ENCODE peak calls at places on chromosomes 6 and 20, in ten cellular contexts. D is endothelial cell; C is Calu3; I is mesothelial cell of epicardium; T is uterus; N is ascending aorta; V is cardiac muscle cell; P is CD4-positive, alpha-beta T cell; Y is astrocyte; K is psoas muscle. O is an unnamed sample.

GRCh38 chr20:675453-676314 is at the start of gene SCRT2:
- DNase-seq in D (peak), C (peak), I (peak), T (peak), N (no peak), V (peak), P (peak), Y (peak), K (peak), O (peak)

GRCh38 chr20:64254571-64255360 is 782 bp upstream of the PCMTD2 start:
- DNase-seq in D (no peak), C (no peak), I (no peak), T (no peak), N (no peak), V (no peak), P (no peak), Y (no peak), K (no peak), O (no peak)

GRCh38 chr6:142872376-142872775 is 72.6 kb downstream of the HIVEP2 start:
- DNase-seq in D (no peak), C (no peak), I (no peak), T (no peak), N (no peak), V (no peak), P (no peak), Y (peak), K (no peak), O (no peak)

GRCh38 chr6:32152414-32153251 is 894 bp upstream of the PRRT1 start:
- DNase-seq in D (no peak), C (no peak), I (no peak), T (peak), N (no peak), V (peak), P (no peak), Y (peak), K (no peak), O (no peak)

GRCh38 chr20:52974155-52974554 is 2.0 kb downstream of the TSHZ2 start:
- DNase-seq in D (no peak), C (no peak), I (no peak), T (no peak), N (no peak), V (no peak), P (no peak), Y (peak), K (no peak), O (no peak)

GRCh38 chr20:59064214-59064722 is 21.7 kb upstream of the PRELID3B start:
- DNase-seq in D (no peak), C (no peak), I (no peak), T (no peak), N (no peak), V (no peak), P (no peak), Y (no peak), K (no peak), O (no peak)

GRCh38 chr6:169188051-169188863 is 65.4 kb downstream of the THBS2 start:
- DNase-seq in D (no peak), C (no peak), I (no peak), T (no peak), N (no peak), V (no peak), P (no peak), Y (peak), K (no peak), O (no peak)

GRCh38 chr6:15427360-15428070 is 181.6 kb downstream of the JARID2 start:
- DNase-seq in D (peak), C (no peak), I (no peak), T (no peak), N (no peak), V (no peak), P (no peak), Y (no peak), K (no peak), O (no peak)

GRCh38 chr20:15220778-15221565 is 883.6 kb upstream of the FLRT3 start:
- DNase-seq in D (no peak), C (no peak), I (no peak), T (no peak), N (no peak), V (no peak), P (no peak), Y (peak), K (no peak), O (no peak)

GRCh38 chr6:170136541-170137175 is 154.2 kb downstream of the DLL1 start:
- DNase-seq in D (no peak), C (no peak), I (peak), T (no peak), N (no peak), V (no peak), P (no peak), Y (no peak), K (peak), O (peak)

GRCh38 chr20:9439806-9440205 is 74.6 kb upstream of the LAMP5 start:
- DNase-seq in D (no peak), C (no peak), I (no peak), T (no peak), N (no peak), V (no peak), P (no peak), Y (no peak), K (no peak), O (no peak)

GRCh38 chr6:135702955-135703499 is 148.5 kb upstream of the PDE7B start:
- DNase-seq in D (no peak), C (no peak), I (no peak), T (no peak), N (no peak), V (no peak), P (no peak), Y (no peak), K (no peak), O (no peak)

GRCh38 chr20:40433341-40433861 is 255.6 kb downstream of the MAFB start:
- DNase-seq in D (no peak), C (no peak), I (no peak), T (no peak), N (no peak), V (no peak), P (no peak), Y (no peak), K (no peak), O (no peak)

GRCh38 chr6:8383584-8383983 is 51.8 kb downstream of the SLC35B3 start:
- DNase-seq in D (no peak), C (no peak), I (no peak), T (no peak), N (no peak), V (no peak), P (no peak), Y (no peak), K (no peak), O (no peak)

GRCh38 chr6:139291813-139292619 is at the start of gene TXLNB:
- DNase-seq in D (peak), C (no peak), I (no peak), T (peak), N (peak), V (peak), P (peak), Y (peak), K (peak), O (peak)
- TF ChIP-seq CTCF in D (no peak), C (no peak), I (no peak), T (no peak), N (peak), V (no peak), P (no peak), Y (no peak), K (no peak), O (no peak)

DNA sequence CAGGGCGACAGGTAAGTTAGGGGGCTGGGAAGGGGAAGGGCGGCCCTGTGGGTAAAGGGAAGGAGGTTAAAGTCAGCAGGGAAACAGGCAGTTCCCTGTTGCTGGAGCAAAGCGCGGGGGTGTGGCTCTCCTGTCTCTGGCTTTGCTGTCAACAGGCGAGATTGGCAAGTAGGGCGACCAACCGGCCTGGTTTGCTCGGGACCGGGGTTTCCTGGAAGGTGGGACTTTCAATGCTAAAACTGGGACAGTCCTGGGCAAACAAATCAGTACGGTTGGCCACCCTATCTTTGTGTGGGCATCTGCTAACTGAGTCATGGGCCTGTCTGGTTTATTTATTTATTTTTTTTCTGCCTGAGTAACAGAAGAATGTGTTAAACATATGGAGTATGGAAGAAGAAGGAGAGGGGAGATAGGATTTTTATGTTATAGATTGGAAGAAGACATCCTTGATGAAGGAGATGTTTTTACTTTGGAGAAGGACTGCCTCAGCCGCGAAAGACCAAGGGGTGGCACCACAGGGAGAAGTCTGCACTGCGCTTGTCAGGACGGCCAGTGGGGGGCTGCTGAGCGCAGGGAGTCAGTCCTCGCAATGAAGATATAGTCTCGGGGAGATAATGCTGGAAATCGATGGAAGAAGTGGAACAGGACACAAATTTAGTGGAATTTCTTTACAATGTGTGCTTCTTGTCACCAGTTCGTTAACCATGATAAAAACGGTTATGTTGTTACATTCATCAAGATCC is 43.4 kb upstream of the ESR1 start:
- DNase-seq in D (peak), C (peak), I (peak), T (peak), N (peak), V (peak), P (no peak), Y (peak), K (peak), O (no peak)
- TF ChIP-seq CTCF in D (peak), C (peak), I (peak), T (peak), N (peak), V (peak), P (peak), Y (peak), K (peak), O (peak)

DNA sequence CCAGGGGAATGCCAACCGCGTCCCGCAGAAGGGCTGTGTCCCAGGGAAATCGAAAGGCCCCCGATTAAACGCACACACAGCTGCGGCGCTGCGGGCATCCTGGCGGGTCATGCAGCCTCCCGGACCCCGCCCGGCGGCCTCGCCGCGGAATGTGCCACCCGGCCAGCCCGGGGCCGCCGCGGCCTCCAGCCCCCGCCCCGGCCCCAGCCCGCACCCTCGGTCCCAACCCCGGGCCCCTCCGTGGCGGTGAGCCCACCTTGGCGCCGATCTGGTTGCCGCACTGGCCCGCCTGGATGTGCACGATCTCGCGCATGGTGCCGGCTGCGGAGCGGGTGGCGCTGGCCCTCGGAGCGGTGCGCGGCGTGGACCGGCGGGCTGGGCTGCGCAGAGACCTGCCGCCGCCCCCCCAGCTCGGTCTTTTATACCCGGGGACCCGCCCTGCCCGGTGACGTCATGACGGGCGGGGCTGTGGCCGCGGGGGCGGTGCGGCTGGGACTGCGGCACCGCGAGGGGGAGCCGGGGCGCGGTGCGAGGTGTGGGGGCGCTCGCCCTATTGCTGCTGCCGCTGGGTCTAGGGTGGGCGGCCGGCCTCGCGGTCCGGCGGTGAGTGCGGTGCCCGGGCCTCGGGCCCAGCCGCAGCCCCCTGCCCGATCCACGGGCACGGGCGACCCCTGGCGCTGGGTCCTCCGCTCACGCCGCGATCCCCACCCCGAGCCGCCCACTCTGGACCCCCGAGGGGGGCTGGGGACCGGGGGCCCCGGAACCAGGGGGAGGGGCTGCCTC is at the start of gene TUBB2A:
- DNase-seq in D (peak), C (peak), I (peak), T (peak), N (no peak), V (peak), P (peak), Y (peak), K (peak), O (peak)
- TF ChIP-seq CTCF in D (peak), C (peak), I (no peak), T (no peak), N (peak), V (peak), P (peak), Y (no peak), K (peak), O (peak)

DNA sequence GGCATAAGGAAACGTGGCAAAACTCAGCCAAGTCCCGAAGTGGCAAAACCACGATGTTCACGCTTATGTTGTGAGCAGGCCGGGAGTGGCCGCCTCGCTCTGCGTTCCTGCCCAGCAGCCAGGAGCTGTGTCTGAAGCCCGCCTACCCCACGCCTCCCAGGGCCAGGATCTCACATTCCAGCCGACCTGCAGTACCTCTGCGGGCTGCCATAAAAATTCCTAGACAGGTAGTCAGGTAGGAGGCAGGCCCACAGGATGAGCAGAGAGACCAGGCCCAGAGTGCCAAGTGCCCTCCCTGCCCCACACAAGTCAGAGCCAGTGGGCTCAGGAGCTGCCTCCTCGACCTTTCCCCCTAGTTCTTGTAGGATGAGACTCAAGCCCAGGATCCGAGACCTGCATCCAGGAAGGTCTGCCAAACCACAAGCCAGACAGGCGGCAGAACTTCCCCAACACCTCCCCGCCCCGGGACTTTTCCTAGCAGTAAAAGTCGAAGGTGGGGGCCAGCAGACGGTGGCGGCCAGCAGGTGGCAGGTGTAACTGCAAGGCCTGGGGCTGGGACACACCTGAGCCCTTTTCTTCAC is 16.7 kb downstream of the PMEPA1 start:
- DNase-seq in D (no peak), C (peak), I (no peak), T (no peak), N (no peak), V (no peak), P (no peak), Y (peak), K (no peak), O (no peak)
- TF ChIP-seq CTCF in D (no peak), C (peak), I (no peak), T (no peak), N (no peak), V (no peak), P (peak), Y (no peak), K (peak), O (no peak)

DNA sequence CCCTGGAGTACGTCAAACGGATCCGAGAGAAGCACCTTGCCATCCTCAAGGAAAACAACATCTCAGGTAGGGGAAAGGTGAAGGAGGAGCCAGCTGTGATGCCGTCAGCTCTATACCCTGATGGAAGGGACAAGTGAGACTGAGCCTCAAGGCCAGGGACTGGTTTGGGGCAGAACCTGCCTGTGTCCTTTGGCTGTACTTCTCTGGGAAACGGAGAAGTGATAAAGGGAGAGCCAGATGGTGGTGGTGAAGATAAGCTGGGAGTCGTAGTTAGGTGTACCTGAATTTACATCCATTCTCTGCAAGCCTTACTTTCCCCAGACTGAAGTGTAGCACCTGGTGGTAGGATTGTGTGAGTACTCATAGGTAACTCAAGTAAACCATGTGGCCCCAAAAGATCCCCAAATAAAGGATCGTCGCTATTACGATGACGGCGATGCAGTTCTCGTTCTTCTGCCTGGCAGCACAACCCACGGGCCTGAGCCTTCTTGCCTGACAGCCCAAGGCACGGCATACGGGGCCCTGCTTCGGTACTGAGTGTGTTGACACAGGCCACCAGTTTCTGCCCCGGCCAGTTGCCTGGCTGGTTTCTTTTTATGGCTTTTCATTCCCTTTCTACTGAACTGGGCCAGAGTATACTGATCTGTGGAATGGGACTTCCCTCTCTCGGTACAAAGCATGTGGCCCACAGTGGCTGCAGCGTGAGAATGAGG is 10.6 kb downstream of the PCIF1 start:
- DNase-seq in D (no peak), C (no peak), I (no peak), T (no peak), N (no peak), V (no peak), P (no peak), Y (no peak), K (no peak), O (no peak)
- TF ChIP-seq CTCF in D (peak), C (no peak), I (no peak), T (no peak), N (no peak), V (no peak), P (no peak), Y (peak), K (no peak), O (no peak)

GRCh38 chr20:38165966-38166706 is 1.1 kb upstream of the TGM2 start:
- DNase-seq in D (no peak), C (no peak), I (no peak), T (no peak), N (no peak), V (no peak), P (no peak), Y (no peak), K (no peak), O (no peak)

GRCh38 chr20:38167466-38167850 is 2.4 kb upstream of the TGM2 start:
- DNase-seq in D (no peak), C (no peak), I (no peak), T (no peak), N (no peak), V (no peak), P (no peak), Y (no peak), K (no peak), O (no peak)

GRCh38 chr20:38167851-38168760 is 3.0 kb upstream of the TGM2 start:
- DNase-seq in D (peak), C (peak), I (no peak), T (peak), N (peak), V (no peak), P (no peak), Y (peak), K (peak), O (no peak)

GRCh38 chr20:38165089-38165965 is at the start of gene TGM2:
- DNase-seq in D (peak), C (peak), I (peak), T (peak), N (peak), V (peak), P (peak), Y (no peak), K (peak), O (peak)

DNA sequence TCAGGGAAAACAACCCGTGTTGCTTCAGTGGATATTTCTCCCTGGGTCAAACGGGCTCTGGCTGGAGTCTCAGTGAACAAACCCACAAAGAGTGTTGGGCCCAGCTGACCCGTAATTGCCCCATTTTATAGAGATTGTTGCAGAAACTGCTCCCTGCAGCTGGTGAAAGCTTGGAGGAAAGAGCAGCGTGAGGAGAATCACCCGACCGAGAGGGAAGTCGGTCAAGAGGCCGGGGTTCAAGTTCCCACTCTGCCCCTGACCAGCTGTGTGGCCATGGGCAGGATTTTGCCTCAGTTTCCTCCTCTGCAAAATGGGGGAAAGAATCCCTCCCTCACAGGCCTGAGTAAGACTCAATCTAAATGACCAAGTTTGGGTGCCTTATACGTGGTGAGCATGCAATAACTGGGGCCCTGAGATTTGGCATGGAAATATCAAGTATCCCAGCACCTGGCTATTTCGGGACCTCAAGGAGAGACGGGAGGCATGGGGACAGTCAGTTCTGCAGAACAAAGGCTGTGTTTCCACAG is 1.7 kb upstream of the TGM2 start:
- DNase-seq in D (no peak), C (no peak), I (no peak), T (no peak), N (no peak), V (no peak), P (no peak), Y (no peak), K (no peak), O (no peak)
- TF ChIP-seq CTCF in D (no peak), C (no peak), I (no peak), T (no peak), N (no peak), V (no peak), P (no peak), Y (no peak), K (no peak), O (no peak)

GRCh38 chr6:130836071-130836670 is 9.0 kb downstream of the SMLR1 start:
- DNase-seq in D (no peak), C (no peak), I (no peak), T (no peak), N (no peak), V (no peak), P (no peak), Y (no peak), K (no peak), O (no peak)
- TF ChIP-seq CTCF in D (no peak), C (no peak), I (no peak), T (no peak), N (no peak), V (no peak), P (no peak), Y (no peak), K (no peak), O (no peak)

O was measured in type B pancreatic cell.